ENCODE peak calls at places on chromosomes 11 and 22, in seven cellular contexts. M is iPS-NIHi11; T is kidney tubule cell; N is HCT116; O is T-cell; I is stimulated activated naive CD4-positive, alpha-beta T cell; F is H7. D is an unnamed sample.

GRCh38 chr22:39349967-39350802 is at the start of gene SYNGR1:
- DNase-seq in F (no peak), O (peak), I (no peak), M (peak), N (no peak), T (no peak), D (no peak)

GRCh38 chr11:102142333-102142732 is 32.1 kb downstream of the YAP1 start:
- DNase-seq in T (no peak), O (no peak), I (no peak), N (no peak), F (no peak), M (no peak), D (no peak)

GRCh38 chr11:10122337-10123197 is 171.5 kb downstream of the SBF2 start:
- DNase-seq in O (no peak), T (peak), F (peak), I (no peak), N (peak), M (peak), D (peak)

GRCh38 chr11:112579282-112579681 is 318.6 kb upstream of the PLET1 start:
- DNase-seq in N (no peak), O (no peak), M (no peak), F (no peak), I (no peak), T (no peak), D (no peak)

GRCh38 chr22:33038131-33038772 is 19.9 kb downstream of the SYN3 start:
- DNase-seq in N (no peak), I (no peak), F (no peak), M (no peak), T (no peak), O (no peak), D (peak)

GRCh38 chr22:22558972-22559603 is at the start of gene PRAME:
- DNase-seq in N (peak), T (peak), O (peak), I (peak), F (peak), M (peak), D (peak)

GRCh38 chr22:17098379-17098819 is 13.6 kb downstream of the IL17RA start:
- DNase-seq in O (no peak), M (no peak), T (no peak), F (no peak), I (no peak), N (no peak), D (no peak)

GRCh38 chr11:69476715-69477025 is 4.8 kb upstream of the LINC01488 start:
- DNase-seq in N (no peak), M (peak), F (peak), I (no peak), O (no peak), T (no peak), D (no peak)

GRCh38 chr11:116651757-116652237 is 121.0 kb downstream of the BUD13 start:
- DNase-seq in T (no peak), O (no peak), N (no peak), I (no peak), F (peak), M (no peak), D (no peak)

D was measured in mesendoderm.